ENCODE peak calls at places on chromosomes 4 and X, in four cellular contexts. R is adrenal gland, C is IMR-90, U is tibial nerve. V is an unnamed sample.

GRCh38 chr4:69126030-69126429 is 29.8 kb downstream of the UGT2B7 start:
- DNase-seq in R (no peak), C (no peak), U (no peak), V (no peak)

GRCh38 chrX:7908821-7909220 is 18.4 kb downstream of the PNPLA4 start:
- DNase-seq in R (no peak), C (no peak), U (no peak), V (no peak)

GRCh38 chr4:4260185-4260751 is 12.2 kb upstream of the TMEM128 start:
- DNase-seq in R (no peak), C (peak), U (no peak), V (peak)

GRCh38 chr4:165489786-165490185 is 111.0 kb downstream of the CPE start:
- DNase-seq in R (no peak), C (no peak), U (no peak), V (no peak)

GRCh38 chr4:74376888-74377483 is 12.0 kb downstream of the EREG start:
- DNase-seq in R (no peak), C (peak), U (no peak), V (peak)

GRCh38 chr4:121827851-121828250 is 4.2 kb upstream of the CCNA2 start:
- DNase-seq in R (no peak), C (peak), U (no peak), V (peak)

GRCh38 chrX:110795645-110796510 is at the start of gene CHRDL1:
- DNase-seq in R (no peak), C (no peak), U (peak), V (no peak)

GRCh38 chr4:116925900-116926457 is 159.4 kb downstream of the TRAM1L1 start:
- DNase-seq in R (no peak), C (no peak), U (no peak), V (peak)

GRCh38 chr4:15322016-15322415 is 105.8 kb upstream of the C1QTNF7 start:
- DNase-seq in R (no peak), C (no peak), U (no peak), V (no peak)

GRCh38 chr4:32226201-32226600 is 1506.0 kb downstream of the PCDH7 start:
- DNase-seq in R (no peak), C (peak), U (no peak), V (no peak)

GRCh38 chr4:102386966-102387365 is 41.7 kb upstream of the SLC39A8 start:
- DNase-seq in R (no peak), C (no peak), U (no peak), V (no peak)

GRCh38 chrX:10166731-10167149 is 10.0 kb downstream of the CLCN4 start:
- DNase-seq in R (no peak), C (no peak), U (no peak), V (no peak)

GRCh38 chr4:140059159-140059558 is 94.8 kb downstream of the MAML3 start:
- DNase-seq in R (no peak), C (peak), U (no peak), V (no peak)

GRCh38 chr4:74284074-74284473 is 24.2 kb upstream of the EPGN start:
- DNase-seq in R (no peak), C (peak), U (no peak), V (no peak)

GRCh38 chr4:94803181-94803580 is 45.4 kb downstream of the BMPR1B start:
- DNase-seq in R (no peak), C (no peak), U (no peak), V (no peak)

GRCh38 chr4:180960758-180961401 is 1282.3 kb upstream of the TENM3 start:
- DNase-seq in R (no peak), C (no peak), U (no peak), V (no peak)

GRCh38 chrX:118579417-118579816 is 83.8 kb downstream of the DOCK11 start:
- DNase-seq in R (no peak), C (no peak), U (no peak), V (no peak)

GRCh38 chrX:19628006-19628575 is 112.8 kb upstream of the MAP3K15 start:
- DNase-seq in R (no peak), C (peak), U (no peak), V (no peak)

GRCh38 chr4:44320833-44321232 is 127.8 kb downstream of the KCTD8 start:
- DNase-seq in R (no peak), C (no peak), U (no peak), V (no peak)

GRCh38 chrX:38664285-38664684 is 102.9 kb downstream of the TSPAN7 start:
- DNase-seq in R (no peak), C (peak), U (peak), V (peak)

GRCh38 chr4:184284336-184284690 is 66.6 kb upstream of the ENPP6 start:
- DNase-seq in R (no peak), C (no peak), U (no peak), V (no peak)

GRCh38 chr4:83552924-83553323 is 17.0 kb downstream of the GPAT3 start:
- DNase-seq in R (no peak), C (peak), U (no peak), V (peak)

GRCh38 chr4:99024481-99025275 is 29.2 kb downstream of the METAP1 start:
- DNase-seq in R (no peak), C (no peak), U (no peak), V (peak)

GRCh38 chrX:74923942-74924448 is 1.3 kb downstream of the NEXMIF start:
- DNase-seq in R (peak), C (no peak), U (no peak), V (no peak)

GRCh38 chr4:138960175-138960710 is 55.3 kb upstream of the NOCT start:
- DNase-seq in R (no peak), C (no peak), U (no peak), V (no peak)

GRCh38 chr4:4269856-4270255 is 20.1 kb downstream of the LYAR start:
- DNase-seq in R (no peak), C (no peak), U (no peak), V (no peak)

GRCh38 chr4:67430989-67431388 is 114.3 kb downstream of the CENPC start:
- DNase-seq in R (no peak), C (no peak), U (no peak), V (peak)

GRCh38 chrX:2642791-2643190 is 48.3 kb upstream of the CD99 start:
- DNase-seq in R (no peak), C (no peak), U (no peak), V (no peak)

GRCh38 chrX:18441780-18442367 is 16.5 kb downstream of the CDKL5 start:
- DNase-seq in R (no peak), C (no peak), U (no peak), V (no peak)

GRCh38 chr4:185721949-185722316 is 90.1 kb downstream of the SORBS2 start:
- DNase-seq in R (no peak), C (no peak), U (no peak), V (no peak)

GRCh38 chr4:112361181-112361791 is 64.1 kb downstream of the ALPK1 start:
- DNase-seq in R (no peak), C (peak), U (no peak), V (no peak)

GRCh38 chrX:50770702-50771101 is 43.3 kb downstream of the SHROOM4 start:
- DNase-seq in R (no peak), C (no peak), U (no peak), V (no peak)

DNA sequence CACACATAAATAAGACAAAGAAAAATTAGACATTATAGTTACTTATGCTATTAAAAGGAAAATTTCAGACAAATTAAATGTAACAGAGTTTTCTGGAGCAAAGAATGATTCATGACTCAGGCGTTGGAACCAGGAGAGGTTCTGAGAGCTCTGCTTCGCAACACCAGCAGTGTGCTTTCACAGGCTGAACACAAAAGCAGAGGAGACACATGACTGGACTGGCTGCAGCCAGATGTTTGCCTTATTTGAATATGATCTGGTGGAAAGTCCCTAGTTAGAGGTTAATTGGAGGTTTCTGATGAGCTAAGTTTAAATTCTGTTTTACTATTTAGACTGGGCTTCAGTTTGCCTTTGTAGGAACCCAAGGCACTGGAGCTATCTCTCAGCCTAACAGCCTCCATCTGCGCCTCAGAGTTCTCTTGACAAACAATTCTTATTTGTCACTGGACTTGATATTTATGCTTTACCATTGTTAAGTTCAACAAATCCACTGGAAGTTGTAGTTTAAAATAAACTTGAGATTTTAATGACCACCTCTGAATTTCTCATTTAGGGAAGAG is 16.2 kb downstream of the BOD1L1 start:
- DNase-seq in R (no peak), C (peak), U (no peak), V (no peak)
- TF ChIP-seq POLR2A in R (no peak), C (no peak), U (no peak), V (no peak)

DNA sequence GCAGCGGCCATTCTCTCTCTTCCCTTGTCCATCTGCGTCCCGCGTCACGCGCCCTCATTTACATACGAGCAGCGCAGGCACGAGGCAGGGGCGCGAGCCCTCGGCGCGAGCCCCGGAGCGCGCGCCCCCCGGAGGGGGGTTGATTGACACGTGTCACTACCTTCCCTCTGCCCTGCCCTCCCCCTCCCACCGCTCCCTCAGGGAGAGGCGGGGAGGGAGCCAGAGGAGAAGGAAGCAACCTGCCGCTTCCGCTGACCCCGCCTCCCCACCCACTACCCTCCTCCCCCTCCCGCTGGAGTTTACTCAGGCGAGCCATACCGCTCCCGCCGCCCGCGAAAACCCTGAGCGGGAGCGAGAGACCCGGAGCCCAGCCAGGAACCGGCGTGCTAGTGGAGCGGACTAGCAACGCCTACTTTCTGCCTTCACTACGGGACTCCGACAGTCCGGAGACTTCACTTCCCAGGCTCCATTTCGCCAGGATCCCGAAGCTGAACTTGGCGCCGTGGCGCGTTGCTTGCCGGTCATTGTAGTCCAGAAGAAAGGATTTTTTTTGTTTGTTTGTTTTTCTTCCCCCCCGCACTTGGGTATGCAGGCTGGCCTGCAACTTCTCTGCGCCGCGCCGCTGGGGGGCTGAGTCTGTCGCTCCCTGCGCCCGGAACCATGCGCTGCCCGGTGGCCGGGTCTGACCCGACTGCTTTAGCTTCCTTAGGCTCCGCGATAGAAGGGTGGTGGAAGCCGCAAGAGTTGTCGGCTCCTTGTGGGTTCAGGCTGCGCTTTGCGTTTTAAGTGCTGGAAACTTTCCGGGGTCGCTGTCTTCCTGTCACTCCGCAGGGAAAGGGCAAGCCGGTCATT is at the start of gene LCORL:
- DNase-seq in R (peak), C (peak), U (peak), V (peak)
- TF ChIP-seq POLR2A in R (peak), C (no peak), U (no peak), V (peak)

GRCh38 chrX:47556045-47556623 is 4.9 kb upstream of the ARAF start:
- DNase-seq in R (peak), C (peak), U (peak), V (peak)
- TF ChIP-seq POLR2A in R (peak), C (no peak), U (peak), V (peak)

DNA sequence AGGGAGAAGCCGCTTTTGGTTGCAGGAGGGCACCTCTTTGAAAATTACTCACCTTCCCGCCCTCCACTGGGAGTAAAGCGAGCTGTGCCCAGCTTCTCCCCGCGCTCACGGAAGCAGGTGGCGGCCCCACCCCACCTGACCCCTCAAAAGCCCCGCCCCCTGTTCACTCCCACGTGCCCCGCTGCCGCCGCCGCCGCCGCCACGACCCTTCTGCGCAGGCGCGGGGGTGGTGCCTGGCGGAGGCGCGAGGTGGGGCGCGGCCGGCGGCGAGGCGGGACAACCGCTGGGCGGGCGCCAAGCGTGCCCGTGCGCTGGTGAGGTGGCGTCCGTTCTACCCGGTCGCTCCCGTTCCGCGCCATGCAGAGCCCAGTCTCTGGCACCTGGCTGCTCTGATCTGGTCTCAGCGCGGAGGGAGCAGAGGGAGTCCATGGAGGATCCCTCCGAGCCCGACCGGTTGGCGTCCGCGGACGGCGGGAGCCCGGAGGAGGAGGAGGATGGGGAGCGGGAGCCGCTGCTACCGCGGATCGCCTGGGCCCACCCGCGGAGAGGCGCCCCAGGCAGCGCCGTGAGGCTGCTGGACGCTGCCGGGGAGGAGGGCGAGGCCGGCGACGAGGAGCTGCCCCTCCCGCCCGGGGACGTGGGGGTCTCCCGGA is at the start of gene PI4K2B:
- DNase-seq in R (peak), C (peak), U (peak), V (peak)
- TF ChIP-seq POLR2A in R (peak), C (peak), U (peak), V (peak)

GRCh38 chrX:54995621-54996020 is 1.6 kb upstream of the PFKFB1 start:
- DNase-seq in R (no peak), C (no peak), U (no peak), V (no peak)

GRCh38 chrX:54994668-54995452 is 872 bp upstream of the PFKFB1 start:
- DNase-seq in R (no peak), C (no peak), U (no peak), V (no peak)

GRCh38 chrX:54994099-54994498 is at the start of gene PFKFB1:
- DNase-seq in R (no peak), C (no peak), U (no peak), V (no peak)

GRCh38 chrX:55004231-55004630 is 4.1 kb downstream of the APEX2 start:
- DNase-seq in R (no peak), C (no peak), U (no peak), V (no peak)

GRCh38 chrX:54999717-55000598 is at the start of gene APEX2:
- DNase-seq in R (peak), C (peak), U (peak), V (peak)
- TF ChIP-seq POLR2A in R (peak), C (peak), U (peak), V (peak)

GRCh38 chr4:177308842-177309524 is 691 bp upstream of the NEIL3 start:
- DNase-seq in R (no peak), C (no peak), U (no peak), V (peak)

GRCh38 chr4:177313263-177313662 is 3.6 kb downstream of the NEIL3 start:
- DNase-seq in R (no peak), C (peak), U (no peak), V (peak)

GRCh38 chr4:177308125-177308524 is 1.5 kb upstream of the NEIL3 start:
- DNase-seq in R (peak), C (peak), U (no peak), V (peak)

DNA sequence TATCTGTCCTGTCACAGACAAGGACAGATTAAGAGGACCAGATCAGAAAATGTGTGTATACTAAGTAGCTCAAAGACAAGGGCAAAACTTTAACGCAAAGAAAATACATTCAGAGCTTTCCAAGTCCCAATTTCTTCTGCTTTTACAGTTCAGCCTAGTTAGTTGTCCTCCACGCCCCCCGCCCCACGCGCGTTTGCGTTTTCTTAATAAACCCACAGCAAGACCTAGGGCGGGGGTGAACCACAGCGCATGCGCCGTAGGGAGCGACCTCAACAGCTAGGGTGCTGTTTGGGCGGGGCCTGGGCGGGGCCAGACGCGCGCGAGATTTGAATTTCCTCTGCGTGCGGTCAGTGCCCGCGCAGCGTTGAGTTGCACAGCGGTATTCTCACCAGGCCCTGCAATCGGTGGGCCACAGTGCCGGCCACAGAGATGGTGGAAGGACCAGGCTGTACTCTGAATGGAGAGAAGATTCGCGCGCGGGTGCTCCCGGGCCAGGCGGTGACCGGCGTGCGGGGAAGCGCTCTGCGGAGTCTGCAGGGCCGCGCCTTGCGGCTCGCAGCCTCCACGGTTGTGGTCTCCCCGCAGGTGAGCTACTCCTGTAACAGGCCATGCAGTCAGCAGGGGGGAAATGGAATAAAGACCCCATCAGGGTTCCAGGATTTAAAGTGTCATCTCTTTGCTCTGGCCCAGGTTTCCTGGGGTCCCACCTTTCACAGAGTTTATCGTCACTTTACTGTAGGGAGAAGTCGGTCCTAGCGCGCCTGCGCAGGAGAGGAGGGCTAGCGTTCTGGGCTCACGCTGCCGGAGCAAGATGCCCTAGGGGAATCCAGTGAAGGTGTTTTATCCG is at the start of gene NEIL3:
- DNase-seq in R (peak), C (peak), U (peak), V (peak)
- TF ChIP-seq POLR2A in R (no peak), C (no peak), U (no peak), V (peak)

V was measured in erythroblast.